ENCODE peak calls at places on chromosomes 6 and 20, in seven cellular contexts. E, G, B, I, K, F and J are unnamed samples. For H3K36me3, the result is how much of the 10 kb centered on the place peaks cover.

GRCh38 chr6:168095171-168095691 is 16.2 kb upstream of the FRMD1 start:
- DNase-seq in G (no peak), K (no peak), F (no peak), E (no peak), I (no peak), B (no peak), J (no peak)

GRCh38 chr20:61629361-61630239 is 377.5 kb downstream of the CDH4 start:
- DNase-seq in I (no peak), F (no peak), K (no peak), G (no peak), B (no peak), E (no peak), J (no peak)

GRCh38 chr6:82270791-82271392 is 23.3 kb upstream of the IBTK start:
- DNase-seq in F (no peak), E (peak), I (no peak), B (no peak), K (no peak), G (no peak), J (no peak)

GRCh38 chr6:225121-225721 is 67.1 kb upstream of the DUSP22 start:
- DNase-seq in E (no peak), I (no peak), B (no peak), K (peak), F (no peak), G (no peak), J (no peak)

GRCh38 chr6:113598786-113599185 is 258.4 kb upstream of the MARCKS start:
- DNase-seq in E (no peak), K (no peak), I (no peak), F (no peak), G (no peak), B (no peak), J (no peak)

GRCh38 chr6:68575765-68576439 is 59.2 kb upstream of the ADGRB3 start:
- DNase-seq in F (peak), B (peak), G (no peak), K (peak), I (no peak), E (peak), J (peak)

GRCh38 chr6:118401325-118401998 is 146.6 kb upstream of the PLN start:
- DNase-seq in I (no peak), E (no peak), G (no peak), K (no peak), F (no peak), B (no peak), J (no peak)

GRCh38 chr20:6698056-6698455 is 69.4 kb upstream of the BMP2 start:
- DNase-seq in F (no peak), G (no peak), I (peak), E (no peak), K (no peak), B (no peak), J (no peak)

GRCh38 chr6:162917506-162917905 is 189.7 kb downstream of the PACRG start:
- DNase-seq in F (no peak), B (no peak), K (no peak), E (no peak), I (no peak), G (no peak), J (no peak)

GRCh38 chr6:166958926-166959861 is 2.8 kb upstream of the RNASET2 start:
- DNase-seq in E (no peak), I (no peak), K (no peak), B (no peak), F (no peak), G (peak), J (no peak)

GRCh38 chr20:2973574-2973973 is 69.8 kb upstream of the GNRH2 start:
- DNase-seq in G (no peak), F (no peak), K (no peak), B (no peak), E (no peak), I (no peak), J (no peak)

GRCh38 chr6:113857565-113858066 is 471 bp downstream of the MARCKS start:
- DNase-seq in I (peak), E (peak), G (no peak), B (peak), F (no peak), K (peak), J (peak)

GRCh38 chr6:111958534-111958933 is 85.3 kb upstream of the FYN start:
- DNase-seq in B (no peak), I (no peak), G (no peak), E (no peak), K (no peak), F (no peak), J (no peak)
- H3K4me3 ChIP-seq in B (no peak), I (no peak), G (no peak), E (no peak), K (no peak), F (no peak), J (no peak)

DNA sequence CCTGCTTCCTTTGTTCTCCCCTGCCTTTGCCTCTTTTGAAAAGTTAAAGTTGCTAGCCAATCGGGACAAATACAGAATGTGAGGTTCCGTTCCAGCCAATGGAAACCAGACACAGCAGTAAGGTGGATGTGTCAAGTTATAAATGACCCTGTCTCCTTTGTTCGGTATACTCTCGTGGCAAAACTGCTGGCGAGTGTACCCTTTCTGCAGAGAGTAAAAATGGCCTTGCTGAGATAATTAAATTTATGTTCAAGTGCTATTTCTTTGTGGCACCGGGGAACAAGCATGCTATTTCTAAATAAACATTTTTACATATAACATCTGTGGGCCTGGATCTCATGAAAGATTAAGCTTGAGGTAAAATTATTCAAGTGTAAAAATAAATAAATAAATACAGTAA is 50.2 kb downstream of the RARS2 start:
- DNase-seq in I (no peak), F (no peak), E (no peak), G (no peak), K (no peak), B (no peak), J (no peak)
- H3K36me3 ChIP-seq in I (half or more), F (under half), E (under half), G (under half), K (under half), B (under half), J (under half)

GRCh38 chr20:3981132-3981452 is 34.3 kb downstream of the RNF24 start:
- DNase-seq in G (no peak), I (no peak), E (no peak), B (no peak), F (no peak), K (no peak), J (no peak)

GRCh38 chr20:3980260-3981131 is 34.9 kb downstream of the RNF24 start:
- DNase-seq in E (no peak), I (no peak), K (no peak), F (no peak), G (peak), B (peak), J (no peak)
- H3K4me3 ChIP-seq in E (no peak), I (peak), K (peak), F (peak), G (peak), B (peak), J (no peak)

GRCh38 chr6:158047120-158047518 is 65.5 kb downstream of the SYNJ2 start:
- DNase-seq in B (no peak), I (no peak), E (no peak), G (peak), F (no peak), K (peak), J (no peak)

GRCh38 chr6:158047563-158048323 is 66.1 kb downstream of the SYNJ2 start:
- DNase-seq in G (no peak), E (no peak), I (no peak), K (peak), F (no peak), B (no peak), J (no peak)

GRCh38 chr6:158050107-158050735 is 68.6 kb downstream of the SYNJ2 start:
- DNase-seq in F (no peak), G (no peak), K (peak), B (no peak), I (no peak), E (no peak), J (no peak)

GRCh38 chr6:158049055-158050028 is 67.7 kb downstream of the SYNJ2 start:
- DNase-seq in F (no peak), G (no peak), E (no peak), I (no peak), B (peak), K (peak), J (no peak)

DNA sequence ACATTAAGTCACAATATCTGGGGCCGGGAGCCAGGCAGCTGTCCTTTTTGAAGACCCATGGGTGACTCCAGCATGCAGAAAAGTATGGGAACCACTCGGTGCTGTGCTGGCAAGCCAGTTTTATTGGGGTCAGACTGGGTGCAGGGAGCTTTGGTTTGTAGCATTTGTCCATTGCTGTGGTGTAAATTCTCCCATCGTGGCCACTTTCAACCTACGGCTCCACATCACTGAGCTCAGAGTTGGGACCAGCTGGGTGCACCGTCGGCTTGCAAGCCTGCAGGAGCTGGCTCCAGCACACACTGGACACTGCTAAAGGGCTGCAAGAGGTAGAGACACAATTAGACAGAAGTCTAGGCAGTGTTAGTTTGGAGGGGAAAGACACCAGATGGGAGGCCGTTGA is 66.9 kb downstream of the SYNJ2 start:
- DNase-seq in B (no peak), G (no peak), K (peak), F (no peak), E (no peak), I (no peak), J (no peak)
- H3K36me3 ChIP-seq in B (under half), G (under half), K (under half), F (under half), E (under half), I (under half), J (under half)

DNA sequence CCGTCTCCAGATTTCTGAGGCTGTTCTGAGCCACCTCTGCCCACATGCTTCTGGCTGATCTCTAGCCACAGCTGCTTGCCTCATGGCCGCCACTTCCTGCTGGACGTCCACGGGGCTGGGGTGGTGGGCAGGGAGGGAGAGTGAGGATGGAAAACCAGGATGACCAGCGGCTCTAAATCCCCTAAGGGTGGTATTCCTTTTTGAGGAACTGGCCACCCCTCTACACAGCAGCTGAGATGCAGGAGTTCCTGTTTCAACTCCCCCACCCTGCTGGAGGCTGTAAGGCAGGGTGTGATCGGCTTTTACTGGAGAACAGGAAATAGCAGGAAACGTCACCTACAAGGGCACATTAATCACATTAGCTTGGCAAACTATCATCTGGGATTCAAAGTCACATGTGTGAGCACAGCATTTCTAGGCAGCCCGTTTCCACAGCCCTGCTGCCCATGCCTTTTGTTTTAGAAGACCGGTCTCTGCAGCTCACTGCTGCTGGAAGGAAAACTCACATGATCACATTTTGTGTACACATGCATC is 181.6 kb upstream of the ECI2 start:
- DNase-seq in B (no peak), E (no peak), F (peak), K (peak), G (peak), I (peak), J (no peak)
- H3K4me3 ChIP-seq in B (no peak), E (no peak), F (peak), K (no peak), G (no peak), I (no peak), J (no peak)

GRCh38 chr20:63276956-63277355 is 4.3 kb downstream of the ARFGAP1 start:
- DNase-seq in G (no peak), I (no peak), B (no peak), E (no peak), F (no peak), K (no peak), J (no peak)
- H3K36me3 ChIP-seq in G (under half), I (half or more), B (under half), E (under half), F (under half), K (half or more), J (under half)

DNA sequence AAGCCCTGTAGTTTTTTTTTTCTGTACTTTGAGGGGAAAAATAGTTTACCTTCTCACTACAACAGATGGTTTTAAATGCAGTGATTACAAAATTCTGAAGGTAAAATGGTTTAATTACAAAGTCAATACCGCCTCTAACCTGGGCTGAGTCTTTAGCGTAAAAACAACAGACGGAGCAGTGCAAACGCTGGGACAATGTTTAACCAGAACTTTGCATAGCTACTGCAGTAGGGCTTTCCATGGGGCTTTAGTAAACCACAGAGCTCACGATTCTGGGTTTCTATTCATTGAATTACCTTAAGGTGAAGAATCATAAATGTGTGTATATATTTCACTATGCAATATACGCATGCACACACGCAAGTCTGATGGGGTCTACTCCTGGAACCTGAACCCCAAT is 77.9 kb downstream of the RFX6 start:
- DNase-seq in K (no peak), I (peak), E (no peak), F (no peak), B (no peak), G (no peak), J (no peak)
- H3K4me3 ChIP-seq in K (no peak), I (no peak), E (no peak), F (no peak), B (no peak), G (no peak), J (no peak)

DNA sequence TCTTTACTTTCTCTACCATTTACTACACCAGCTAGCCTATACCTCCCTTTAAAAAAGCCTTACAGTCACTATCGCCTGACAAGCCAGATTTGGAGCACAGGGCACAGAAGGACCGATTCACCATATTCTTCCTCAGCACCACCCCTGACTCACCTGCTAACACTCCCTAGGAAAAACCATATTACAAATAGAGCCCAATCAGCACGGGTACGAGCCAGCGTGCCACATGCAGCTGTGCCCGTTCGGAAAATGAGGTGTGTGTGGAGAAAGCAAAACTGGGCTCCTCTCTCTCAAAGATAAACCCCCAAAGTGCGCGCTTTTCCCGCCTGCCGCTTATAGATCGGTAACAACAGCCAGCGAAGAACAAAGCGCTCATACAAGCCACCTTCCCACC is 1.2 kb downstream of the SYNCRIP start:
- DNase-seq in E (no peak), K (no peak), F (no peak), I (no peak), B (no peak), G (no peak), J (no peak)
- H3K36me3 ChIP-seq in E (under half), K (under half), F (under half), I (under half), B (half or more), G (under half), J (half or more)

GRCh38 chr6:50849016-50849748 is 30.5 kb downstream of the TFAP2B start:
- DNase-seq in K (no peak), G (no peak), B (peak), E (no peak), I (no peak), F (no peak), J (no peak)
- H3K4me3 ChIP-seq in K (no peak), G (no peak), B (peak), E (no peak), I (no peak), F (no peak), J (no peak)

DNA sequence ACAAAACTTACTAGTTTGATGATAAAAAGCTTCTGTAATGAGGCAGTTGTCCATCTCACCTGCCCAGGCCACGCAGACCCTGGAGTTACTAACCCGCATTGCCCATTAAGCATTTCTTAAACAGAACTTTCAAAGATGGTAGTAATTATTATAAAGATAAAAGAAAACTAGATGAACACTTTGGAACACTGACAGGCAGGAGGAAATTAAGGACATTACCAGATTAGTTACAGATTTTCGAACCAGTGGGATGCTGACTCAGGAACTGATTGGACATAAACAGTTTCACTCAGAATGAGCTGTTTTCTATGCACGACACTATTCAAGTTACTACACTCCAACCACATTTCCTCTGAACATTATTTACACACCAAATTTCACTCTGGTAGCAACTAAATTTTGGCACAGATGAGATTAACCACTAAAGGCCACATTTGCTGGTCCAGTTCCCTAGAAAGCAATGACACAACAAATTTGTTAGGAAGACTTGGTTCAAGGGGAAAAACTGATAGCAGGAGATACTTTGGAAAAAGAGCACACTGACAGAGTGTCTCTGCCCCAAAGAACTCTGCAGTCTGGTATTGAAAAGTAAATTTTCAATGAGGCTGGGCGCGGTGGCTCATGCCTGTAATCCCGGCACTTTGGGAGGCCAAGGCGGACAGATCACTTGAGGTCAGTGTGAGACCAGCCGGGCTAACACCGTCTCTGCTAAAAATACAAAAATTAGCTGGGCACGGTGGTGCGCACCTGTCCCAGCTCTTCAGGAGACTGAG is 3.0 kb downstream of the ROMO1 start:
- DNase-seq in I (no peak), B (no peak), F (no peak), E (no peak), K (peak), G (no peak), J (no peak)
- H3K36me3 ChIP-seq in I (half or more), B (half or more), F (under half), E (half or more), K (half or more), G (under half), J (half or more)